ENCODE peak calls at places on chromosomes 1 and 21, in five cellular contexts. X is HCT116, B is Peyer's patch, P is endothelial cell of umbilical vein, W is A549. C is an unnamed sample.

GRCh38 chr1:44640178-44640865 is 34.0 kb downstream of the TMEM53 start:
- DNase-seq in P (no peak), W (no peak), B (no peak), X (no peak), C (no peak)

GRCh38 chr1:229980009-229980408 is 87.0 kb upstream of the GALNT2 start:
- DNase-seq in W (peak; percentile 63), X (no peak), B (no peak), P (no peak), C (no peak)

GRCh38 chr1:38561699-38562098 is 297.9 kb downstream of the RRAGC start:
- DNase-seq in W (no peak), X (no peak), P (no peak), B (no peak), C (no peak)

GRCh38 chr21:41759214-41759840 is 7.5 kb downstream of the RIPK4 start:
- DNase-seq in W (no peak), B (no peak), X (no peak), P (no peak), C (no peak)

GRCh38 chr1:160209656-160210046 is 4.5 kb downstream of the PEA15 start:
- DNase-seq in P (no peak), X (no peak), W (no peak), B (no peak), C (no peak)

GRCh38 chr1:115242543-115242942 is 95.5 kb downstream of the NGF start:
- DNase-seq in W (no peak), X (no peak), P (no peak), B (no peak), C (no peak)

GRCh38 chr1:24294757-24295371 is 24.3 kb upstream of the GRHL3 start:
- DNase-seq in W (peak; percentile 96), P (peak; percentile 69), B (peak; percentile 82), X (no peak), C (peak; percentile 33)

GRCh38 chr1:225712391-225712790 is 59.5 kb upstream of the ENAH start:
- DNase-seq in W (no peak), X (no peak), P (no peak), B (no peak), C (no peak)

GRCh38 chr1:220123889-220124288 is 30.0 kb downstream of the IARS2 start:
- DNase-seq in B (no peak), P (no peak), X (peak; percentile 7), W (peak; percentile 30), C (no peak)

GRCh38 chr1:45172015-45172414 is 34.4 kb downstream of the ZSWIM5 start:
- DNase-seq in W (peak; percentile 51), B (no peak), X (no peak), P (no peak), C (no peak)

GRCh38 chr1:33147997-33148314 is 33.9 kb downstream of the TRIM62 start:
- DNase-seq in W (peak; percentile 34), P (no peak), X (peak; percentile 26), B (no peak), C (peak; percentile 47)

GRCh38 chr1:33575324-33575879 is 103.0 kb downstream of the ZSCAN20 start:
- DNase-seq in W (no peak), P (no peak), X (no peak), B (no peak), C (no peak)

GRCh38 chr1:25780318-25781129 is 19.5 kb upstream of the SELENON start:
- DNase-seq in X (no peak), P (no peak), W (no peak), B (no peak), C (no peak)

GRCh38 chr1:47230692-47231313 is 1.2 kb downstream of the TAL1 start:
- DNase-seq in W (no peak), B (no peak), P (no peak), X (no peak), C (no peak)

GRCh38 chr1:121516279-121516967 is 331.6 kb downstream of the SRGAP2C start:
- DNase-seq in X (no peak), B (peak; percentile 79), P (no peak), W (no peak), C (no peak)

GRCh38 chr1:115506523-115507255 is 135.1 kb upstream of the VANGL1 start:
- DNase-seq in P (no peak), W (no peak), B (no peak), X (no peak), C (no peak)

GRCh38 chr1:88847618-88848017 is 43.7 kb downstream of the GTF2B start:
- DNase-seq in X (no peak), W (no peak), B (no peak), P (no peak), C (no peak)

GRCh38 chr1:214107322-214108096 is 119.7 kb downstream of the PROX1 start:
- DNase-seq in X (no peak), B (no peak), P (peak; percentile 63), W (no peak), C (no peak)

GRCh38 chr1:156099282-156099681 is 15.2 kb upstream of the LMNA start:
- DNase-seq in P (no peak), X (no peak), B (no peak), W (no peak), C (no peak)

GRCh38 chr1:8810987-8811386 is 6.5 kb downstream of the RERE start:
- DNase-seq in W (no peak), X (no peak), P (no peak), B (peak; percentile 30), C (no peak)

GRCh38 chr21:32046191-32046590 is 173.4 kb downstream of the HUNK start:
- DNase-seq in P (no peak), X (no peak), B (no peak), W (no peak), C (no peak)

GRCh38 chr1:229092377-229093257 is 178.3 kb upstream of the RAB4A start:
- DNase-seq in X (no peak), W (no peak), P (no peak), B (no peak), C (no peak)

GRCh38 chr1:12015001-12015491 is 4.3 kb upstream of the MIIP start:
- DNase-seq in P (no peak), W (no peak), B (no peak), X (no peak), C (no peak)

GRCh38 chr1:151144474-151145157 is 1.8 kb downstream of the SEMA6C start:
- DNase-seq in B (no peak), X (no peak), P (no peak), W (no peak), C (no peak)

GRCh38 chr1:245428681-245429080 is 273.9 kb downstream of the KIF26B start:
- DNase-seq in W (no peak), B (no peak), X (no peak), P (no peak), C (no peak)

GRCh38 chr1:210531475-210532222 is 202.9 kb downstream of the HHAT start:
- DNase-seq in B (no peak), P (no peak), X (no peak), W (no peak), C (no peak)

GRCh38 chr1:224922404-224923164 is 6.9 kb upstream of the DNAH14 start:
- DNase-seq in W (peak; percentile 48), P (peak; percentile 24), B (no peak), X (peak; percentile 31), C (peak; percentile 19)

GRCh38 chr1:175095069-175095468 is 27.4 kb downstream of the TNN start:
- DNase-seq in B (no peak), P (no peak), W (no peak), X (no peak), C (no peak)
- TF ChIP-seq POLR2A in B (no peak), P (no peak), W (no peak), X (no peak), C (no peak)

GRCh38 chr21:39386194-39386593 is 37.3 kb upstream of the HMGN1 start:
- DNase-seq in X (no peak), P (no peak), W (no peak), B (no peak), C (no peak)

GRCh38 chr21:39384674-39385298 is 35.9 kb upstream of the HMGN1 start:
- DNase-seq in W (no peak), X (no peak), P (peak; percentile 45), B (no peak), C (peak; percentile 31)

GRCh38 chr21:39386899-39387298 is 38.0 kb upstream of the HMGN1 start:
- DNase-seq in P (no peak), W (no peak), X (no peak), B (no peak), C (no peak)

GRCh38 chr21:39387461-39388037 is 38.7 kb upstream of the HMGN1 start:
- DNase-seq in P (peak; percentile 88), X (peak; percentile 60), B (peak; percentile 95), W (peak; percentile 88), C (peak; percentile 87)

GRCh38 chr21:39385299-39386145 is 36.6 kb upstream of the HMGN1 start:
- DNase-seq in B (peak; percentile 90), W (peak; percentile 92), P (peak; percentile 77), X (no peak), C (no peak)
- TF ChIP-seq POLR2A in B (peak; percentile 40), W (peak; percentile 57), P (no peak), X (no peak), C (no peak)

DNA sequence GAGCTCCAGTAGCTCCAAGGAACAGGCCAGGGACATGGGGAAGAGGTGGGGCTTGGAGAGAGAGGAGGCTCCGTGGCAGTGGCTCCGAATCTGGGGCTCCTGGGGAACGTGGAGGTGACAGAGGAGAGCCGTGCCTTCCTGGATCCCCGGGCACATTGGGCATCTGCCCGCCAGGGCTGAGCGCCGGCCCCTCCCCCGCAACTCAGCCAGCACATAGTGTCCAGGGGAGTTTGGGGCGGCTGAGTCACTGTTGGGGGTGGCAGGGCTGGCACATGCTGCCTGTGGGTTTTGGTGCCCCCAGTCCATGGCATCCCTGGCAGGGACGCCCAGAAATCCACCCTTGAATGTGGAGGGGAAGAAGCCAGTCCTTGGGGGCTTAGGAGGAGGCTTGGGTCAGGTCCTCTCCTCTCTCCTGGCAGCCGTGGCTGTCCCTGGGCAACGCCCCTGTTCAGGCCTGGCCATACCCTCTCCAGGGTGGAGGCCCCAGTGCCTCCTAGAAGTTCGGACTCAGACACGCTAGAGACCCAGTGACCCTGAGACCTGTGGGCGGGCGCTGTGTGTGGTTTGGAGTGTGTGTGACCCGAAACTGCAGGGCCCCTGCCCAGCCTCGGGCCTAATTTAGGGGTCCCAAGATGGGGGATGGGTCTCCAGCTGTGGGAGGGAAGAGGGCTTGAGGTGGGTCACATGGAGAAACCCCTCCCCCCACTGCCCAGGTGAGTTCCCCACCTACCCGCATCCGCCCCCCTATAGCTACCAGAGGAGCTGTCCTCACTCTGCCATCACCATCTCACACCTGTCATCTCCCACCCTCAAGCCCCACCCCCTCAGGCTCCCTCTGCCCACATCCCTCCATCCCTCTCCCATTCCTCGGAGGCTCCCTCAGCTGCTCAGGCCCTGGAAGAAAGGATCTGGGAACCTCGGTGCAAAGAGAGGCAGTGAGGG is 1.6 kb downstream of the HSPB7 start:
- DNase-seq in P (no peak), X (no peak), B (no peak), W (no peak), C (no peak)
- TF ChIP-seq POLR2A in P (no peak), X (no peak), B (no peak), W (no peak), C (no peak)

DNA sequence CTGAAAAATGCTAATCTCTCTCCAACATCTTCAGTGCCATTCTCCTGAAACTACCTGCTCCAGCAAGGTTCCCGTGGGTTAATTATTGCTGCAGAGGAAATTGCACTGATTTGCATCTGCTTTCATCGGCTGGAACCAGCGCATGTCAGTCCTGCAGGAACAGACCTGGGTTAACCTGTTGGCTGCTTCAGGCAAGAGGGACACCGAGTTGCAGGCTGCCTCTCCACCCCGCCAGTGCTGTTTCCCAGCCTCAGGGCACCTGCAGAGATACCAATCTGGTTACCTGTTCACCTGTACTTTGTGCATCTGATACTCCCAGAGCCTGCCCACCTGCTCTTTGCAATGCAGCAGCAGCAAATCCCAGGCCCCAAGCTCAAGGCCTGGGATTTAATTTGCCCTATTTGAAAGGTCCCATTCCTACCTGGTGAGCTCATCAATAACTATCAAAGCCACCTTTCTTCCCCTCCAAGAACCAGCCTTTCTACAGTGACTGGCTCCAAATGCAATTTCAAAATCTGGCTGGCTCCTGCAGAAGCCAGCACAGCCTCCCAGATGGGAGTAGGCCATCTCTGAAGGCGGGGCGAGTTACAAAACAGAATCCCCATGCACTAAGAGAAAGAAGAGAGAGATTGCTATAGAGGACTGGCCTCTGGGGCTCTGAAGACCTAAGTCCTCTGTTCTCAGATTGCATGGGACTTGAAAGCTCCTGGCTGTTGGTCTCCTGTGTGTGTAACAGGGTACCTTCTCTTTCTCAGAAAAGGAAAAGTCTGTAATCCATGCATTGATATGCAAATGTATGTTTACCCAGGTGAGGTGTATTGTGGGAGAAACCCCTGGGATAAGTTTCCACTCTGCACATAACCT is 67.8 kb downstream of the TOMM20 start:
- DNase-seq in X (no peak), B (peak; percentile 49), W (no peak), P (no peak), C (no peak)
- TF ChIP-seq POLR2A in X (no peak), B (peak; percentile 18), W (no peak), P (no peak), C (no peak)

C was measured in H54.